ENCODE peak calls at places on chromosomes 5 and 9, in eight cellular contexts. Q, G, Z, K, I, T, F and O are unnamed samples. For H3K4me1, the result is how much of the 10 kb centered on the place peaks cover.

GRCh38 chr9:81314525-81314924 is 374.8 kb downstream of the TLE1 start:
- DNase-seq in Z (no peak), F (no peak), G (no peak), K (no peak), Q (no peak), I (no peak), T (no peak), O (no peak)

GRCh38 chr9:36862206-36863145 is 171.6 kb downstream of the PAX5 start:
- DNase-seq in G (peak), F (no peak), Z (no peak), I (peak), T (no peak), Q (peak), K (peak), O (no peak)

GRCh38 chr5:147578228-147579024 is 68.6 kb upstream of the DPYSL3 start:
- DNase-seq in T (no peak), G (no peak), F (no peak), I (peak), K (peak), Z (no peak), Q (peak), O (no peak)

GRCh38 chr5:147507480-147508126 is 2.3 kb downstream of the DPYSL3 start:
- DNase-seq in I (no peak), K (peak), T (no peak), Q (peak), G (peak), Z (no peak), F (no peak), O (no peak)

GRCh38 chr5:82365744-82366228 is 87.6 kb upstream of the RPS23 start:
- DNase-seq in K (no peak), T (no peak), G (no peak), F (no peak), Q (peak), I (no peak), Z (no peak), O (no peak)

GRCh38 chr9:135739271-135740220 is 37.6 kb downstream of the KCNT1 start:
- DNase-seq in I (no peak), F (no peak), K (no peak), Q (no peak), Z (no peak), G (no peak), T (no peak), O (no peak)

GRCh38 chr5:167296680-167297079 is 994.8 kb upstream of the WWC1 start:
- DNase-seq in Z (no peak), I (no peak), K (no peak), G (peak), Q (no peak), F (no peak), T (no peak), O (no peak)

GRCh38 chr9:127683723-127684122 is 23.1 kb upstream of the CFAP157 start:
- DNase-seq in I (no peak), F (no peak), T (no peak), K (no peak), Q (no peak), Z (no peak), G (no peak), O (no peak)

GRCh38 chr9:131334568-131335105 is 45.1 kb downstream of the PLPP7 start:
- DNase-seq in T (no peak), F (no peak), K (peak), Z (no peak), I (no peak), G (no peak), Q (no peak), O (no peak)

GRCh38 chr5:178786859-178787499 is 56.5 kb upstream of the ZNF354A start:
- DNase-seq in I (no peak), K (no peak), T (no peak), G (no peak), Q (peak), Z (no peak), F (no peak), O (peak)

GRCh38 chr9:134322781-134323241 is 3.4 kb upstream of the RXRA start:
- DNase-seq in Q (no peak), K (no peak), G (peak), F (no peak), Z (no peak), T (no peak), I (no peak), O (no peak)
- H3K4me1 ChIP-seq in Q (under half), K (under half), G (under half), F (under half), Z (under half), T (under half), I (under half), O (under half)

GRCh38 chr5:159031915-159032314 is 67.8 kb downstream of the EBF1 start:
- DNase-seq in Q (no peak), Z (no peak), T (no peak), K (no peak), I (no peak), F (no peak), G (no peak), O (no peak)

GRCh38 chr5:159032656-159033350 is 66.9 kb downstream of the EBF1 start:
- DNase-seq in G (no peak), Z (no peak), K (no peak), T (no peak), I (no peak), F (no peak), Q (no peak), O (no peak)

GRCh38 chr5:159034083-159034824 is 65.5 kb downstream of the EBF1 start:
- DNase-seq in G (no peak), T (no peak), Z (no peak), Q (no peak), I (peak), F (peak), K (peak), O (no peak)

GRCh38 chr5:159031513-159031912 is 68.2 kb downstream of the EBF1 start:
- DNase-seq in G (no peak), Q (no peak), K (no peak), Z (no peak), T (no peak), F (no peak), I (peak), O (no peak)

DNA sequence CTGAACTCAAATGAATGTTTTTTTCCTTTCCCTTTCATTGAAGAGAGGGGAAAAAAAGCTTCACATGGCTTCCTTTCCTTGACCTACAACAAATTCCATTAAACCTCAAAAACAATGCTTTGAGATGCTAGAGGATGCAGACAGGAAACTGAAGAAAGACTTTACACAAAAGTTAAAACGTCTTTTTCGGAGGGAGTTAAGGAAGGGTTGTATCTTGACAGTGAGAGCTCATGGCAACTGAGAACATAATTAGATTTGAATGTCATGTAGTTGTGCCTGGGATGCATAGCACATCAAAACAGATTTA is 66.4 kb downstream of the EBF1 start:
- DNase-seq in I (no peak), F (no peak), G (no peak), Z (no peak), K (no peak), Q (no peak), T (no peak), O (no peak)
- H3K4me1 ChIP-seq in I (half or more), F (under half), G (under half), Z (under half), K (under half), Q (under half), T (under half), O (under half)

GRCh38 chr5:113213551-113213971 is 221.2 kb downstream of the TSSK1B start:
- DNase-seq in T (no peak), F (no peak), Q (no peak), K (no peak), I (peak), G (no peak), Z (no peak), O (no peak)
- H3K4me1 ChIP-seq in T (under half), F (under half), Q (under half), K (half or more), I (half or more), G (under half), Z (under half), O (under half)

GRCh38 chr5:134550271-134551214 is 25.1 kb downstream of the JADE2 start:
- DNase-seq in Q (no peak), Z (no peak), F (no peak), K (no peak), I (no peak), T (no peak), G (no peak), O (no peak)
- H3K4me1 ChIP-seq in Q (under half), Z (under half), F (under half), K (under half), I (under half), T (half or more), G (under half), O (under half)

DNA sequence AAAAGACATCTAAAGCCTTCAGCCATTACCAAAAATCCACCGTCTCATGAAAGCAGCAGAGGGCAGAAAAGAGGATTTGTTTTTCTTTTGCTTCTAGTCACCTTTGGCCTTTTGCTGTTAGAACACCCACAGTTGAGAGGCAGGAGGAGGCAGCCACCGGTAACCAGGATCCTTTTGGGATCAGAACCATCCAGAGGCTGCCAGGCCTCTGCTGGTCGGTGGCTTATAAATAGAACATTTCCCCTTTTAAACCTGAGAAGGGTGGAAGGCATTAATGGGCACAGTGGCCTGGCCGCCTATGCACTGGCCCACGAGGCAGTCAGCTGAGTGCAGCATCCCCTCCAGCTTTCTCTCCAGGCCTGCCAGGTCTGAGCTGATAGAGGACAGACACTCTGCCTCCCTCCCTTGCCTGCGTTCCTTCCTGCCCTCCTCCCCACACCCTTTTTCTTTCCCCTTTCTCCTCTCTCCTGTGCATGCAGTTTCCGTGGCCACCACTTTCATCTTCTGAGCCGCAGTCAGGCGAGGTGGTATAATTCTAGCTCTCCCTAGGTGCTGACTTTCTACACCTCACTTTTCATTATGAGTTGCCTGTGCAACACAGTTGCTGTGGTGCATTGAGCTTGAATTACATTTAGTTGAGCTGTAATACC is 253.4 kb downstream of the ARHGAP26 start:
- DNase-seq in Q (no peak), T (no peak), K (peak), F (peak), Z (no peak), G (peak), I (peak), O (no peak)
- H3K4me1 ChIP-seq in Q (under half), T (under half), K (under half), F (under half), Z (under half), G (under half), I (under half), O (under half)

GRCh38 chr9:1536522-1537170 is 478.5 kb upstream of the SMARCA2 start:
- DNase-seq in G (no peak), F (no peak), I (no peak), Q (no peak), Z (no peak), K (no peak), T (no peak), O (no peak)
- H3K4me1 ChIP-seq in G (under half), F (under half), I (under half), Q (under half), Z (under half), K (under half), T (under half), O (under half)

GRCh38 chr9:123339666-123340414 is 16.2 kb upstream of the CRB2 start:
- DNase-seq in I (no peak), Z (peak), G (peak), F (peak), T (no peak), Q (no peak), K (no peak), O (no peak)
- H3K4me1 ChIP-seq in I (under half), Z (under half), G (under half), F (under half), T (under half), Q (under half), K (under half), O (under half)

GRCh38 chr5:88662801-88663360 is 220.1 kb downstream of the MEF2C start:
- DNase-seq in G (no peak), I (no peak), F (no peak), Q (no peak), K (no peak), T (no peak), Z (no peak), O (no peak)

GRCh38 chr5:88659529-88660325 is 223.3 kb downstream of the MEF2C start:
- DNase-seq in Z (no peak), G (no peak), K (no peak), Q (no peak), F (no peak), T (no peak), I (peak), O (no peak)

GRCh38 chr5:88661870-88662207 is 221.1 kb downstream of the MEF2C start:
- DNase-seq in G (no peak), K (no peak), T (no peak), F (no peak), Z (no peak), Q (no peak), I (no peak), O (no peak)

GRCh38 chr5:88660326-88660946 is 222.5 kb downstream of the MEF2C start:
- DNase-seq in G (no peak), Q (peak), T (no peak), Z (no peak), K (no peak), I (peak), F (no peak), O (no peak)

GRCh38 chr5:88660947-88661869 is 221.8 kb downstream of the MEF2C start:
- DNase-seq in Z (no peak), I (peak), T (no peak), F (peak), K (peak), G (peak), Q (peak), O (no peak)
- H3K4me1 ChIP-seq in Z (under half), I (under half), T (under half), F (under half), K (under half), G (under half), Q (under half), O (under half)

GRCh38 chr9:134344068-134344820 is 18.0 kb downstream of the RXRA start:
- DNase-seq in I (no peak), K (no peak), G (peak), Z (peak), F (peak), T (no peak), Q (no peak), O (peak)

GRCh38 chr9:134346151-134346550 is 19.9 kb downstream of the RXRA start:
- DNase-seq in F (no peak), G (no peak), K (no peak), T (no peak), I (no peak), Q (no peak), Z (no peak), O (no peak)

GRCh38 chr9:134345737-134346136 is 19.5 kb downstream of the RXRA start:
- DNase-seq in Q (no peak), F (no peak), T (no peak), G (no peak), K (no peak), I (no peak), Z (no peak), O (no peak)

GRCh38 chr9:134343637-134344036 is 17.4 kb downstream of the RXRA start:
- DNase-seq in Z (no peak), K (no peak), Q (no peak), F (no peak), I (no peak), G (no peak), T (no peak), O (no peak)

GRCh38 chr9:134344821-134345310 is 18.6 kb downstream of the RXRA start:
- DNase-seq in F (no peak), T (no peak), G (no peak), Z (no peak), Q (no peak), I (no peak), K (no peak), O (no peak)
- H3K4me1 ChIP-seq in F (under half), T (half or more), G (half or more), Z (under half), Q (under half), I (under half), K (under half), O (under half)

DNA sequence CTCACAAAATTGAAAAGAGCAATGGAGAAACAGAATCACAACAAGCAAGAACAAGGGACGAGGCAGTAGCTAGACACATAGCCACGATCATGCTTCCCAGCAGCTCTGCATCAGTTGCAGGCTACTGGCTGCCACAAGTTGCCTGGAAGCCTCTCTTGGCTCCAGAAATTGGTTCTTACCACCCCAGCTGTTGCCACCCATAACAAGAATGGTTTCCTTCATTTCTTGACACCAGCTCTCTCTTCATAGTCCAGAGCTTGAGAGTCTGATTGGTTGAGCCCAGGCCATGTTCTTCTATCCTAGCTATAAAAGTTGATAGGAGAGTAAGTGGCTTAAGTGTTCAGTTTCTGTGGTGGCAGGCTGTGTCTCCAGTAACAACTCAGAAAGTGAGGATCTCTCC is 210.7 kb upstream of the ANKRD55 start:
- DNase-seq in Z (no peak), I (no peak), K (no peak), T (no peak), Q (no peak), F (no peak), G (no peak), O (no peak)
- H3K4me1 ChIP-seq in Z (under half), I (under half), K (under half), T (under half), Q (under half), F (under half), G (under half), O (under half)